ENCODE peak calls at places on chromosomes 4 and X, in five cellular contexts. A is choroid plexus epithelial cell, C is fibroblast of lung, T is NB4, R is IMR-90. L is an unnamed sample.

GRCh38 chr4:165682621-165683020 is 190.4 kb upstream of the TLL1 start:
- DNase-seq in A (no peak), C (peak; percentile 51), T (no peak), R (no peak), L (no peak)

GRCh38 chr4:19473569-19473968 is 778.1 kb upstream of the SLIT2 start:
- DNase-seq in A (peak; percentile 30), C (peak; percentile 10), T (no peak), R (peak; percentile 33), L (peak; percentile 19)

GRCh38 chr4:111773858-111774257 is 371.4 kb upstream of the FAM241A start:
- DNase-seq in A (peak; percentile 13), C (no peak), T (no peak), R (no peak), L (peak; percentile 82)

GRCh38 chr4:108060164-108060563 is 70.5 kb downstream of the HADH start:
- DNase-seq in A (peak; percentile 78), C (peak; percentile 45), T (peak; percentile 2), R (peak; percentile 46), L (peak; percentile 42)

GRCh38 chr4:73715659-73716058 is 24.7 kb upstream of the CXCL8 start:
- DNase-seq in A (no peak), C (no peak), T (no peak), R (no peak), L (no peak)

GRCh38 chr4:185587444-185588161 is 52.3 kb upstream of the PDLIM3 start:
- DNase-seq in A (peak; percentile 23), C (no peak), T (no peak), R (peak; percentile 68), L (peak; percentile 6)

GRCh38 chrX:126509917-126510316 is 42.7 kb downstream of the DCAF12L1 start:
- DNase-seq in A (no peak), C (no peak), T (no peak), R (no peak), L (no peak)

GRCh38 chr4:42655921-42656735 is 777 bp downstream of the ATP8A1 start:
- DNase-seq in A (peak; percentile 7), C (no peak), T (peak; percentile 72), R (no peak), L (no peak)

DNA sequence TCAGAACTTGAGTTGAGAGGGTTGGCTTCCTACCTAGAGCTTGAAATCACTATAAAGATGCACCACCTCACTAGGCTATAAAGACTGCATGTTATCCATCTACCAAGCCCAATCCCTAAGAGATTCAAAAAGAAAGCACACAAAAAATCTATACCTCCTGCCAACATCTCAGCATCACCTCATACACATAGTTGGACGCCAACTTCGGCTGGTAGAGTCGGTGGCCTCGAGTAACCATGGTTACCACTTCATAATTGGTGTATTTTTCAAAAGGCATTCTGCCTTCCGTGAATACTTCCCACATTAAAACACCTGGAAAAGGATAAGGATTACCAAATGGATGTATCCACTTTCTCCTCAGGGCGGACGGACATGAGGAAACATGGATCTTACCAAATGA is 4.5 kb upstream of the TXK start:
- DNase-seq in A (no peak), C (no peak), T (no peak), R (no peak), L (no peak)
- H3K4me3 ChIP-seq in A (no peak overlapping the region), C (no peak overlapping the region), T (no peak overlapping the region), R (no peak overlapping the region), L (no peak overlapping the region)

DNA sequence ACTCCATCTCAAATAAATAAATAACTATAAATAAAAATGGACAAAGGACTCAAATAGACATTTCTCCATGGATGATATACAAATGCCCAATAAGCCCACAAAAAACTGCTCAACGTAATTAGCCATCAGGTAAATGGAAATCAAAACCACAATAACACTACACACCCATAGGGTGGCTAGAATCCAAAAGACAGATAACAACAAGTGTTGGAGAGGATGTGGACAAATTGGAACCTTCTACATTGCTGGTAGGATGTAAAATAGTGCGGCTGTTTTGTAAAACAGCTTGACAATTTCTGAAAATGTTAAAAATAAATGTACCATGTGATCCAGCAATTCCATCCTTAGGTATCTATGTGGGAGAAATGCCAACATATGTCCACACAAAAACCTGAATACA is 52.1 kb downstream of the ZNF157 start:
- DNase-seq in A (no peak), C (no peak), T (no peak), R (no peak), L (no peak)
- TF ChIP-seq CTCF in A (no peak), C (no peak), T (no peak), R (no peak), L (no peak)

DNA sequence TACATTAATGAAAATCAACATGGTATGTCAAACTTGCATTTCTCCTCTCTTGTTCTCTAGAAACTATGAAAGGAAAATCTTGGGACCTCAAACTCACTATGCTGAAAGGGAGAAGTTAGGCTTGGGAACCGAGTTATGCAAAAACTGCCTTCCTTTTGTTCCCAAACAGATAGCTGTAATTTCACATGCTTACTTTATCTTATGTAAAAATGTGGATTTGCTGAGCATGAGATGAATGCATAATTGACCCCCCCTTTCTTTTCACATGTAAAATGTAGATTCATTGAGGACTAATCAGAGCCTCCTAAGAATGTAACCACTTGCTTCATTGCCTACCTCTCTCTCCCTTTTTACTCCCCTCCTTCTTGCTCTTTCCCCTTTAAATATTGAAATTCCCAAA is 18.1 kb downstream of the TBC1D9 start:
- DNase-seq in A (no peak), C (no peak), T (no peak), R (no peak), L (no peak)
- H3K4me3 ChIP-seq in A (no peak overlapping the region), C (no peak overlapping the region), T (no peak overlapping the region), R (no peak overlapping the region), L (no peak overlapping the region)

GRCh38 chr4:114811564-114812360 is 213.2 kb downstream of the UGT8 start:
- DNase-seq in A (no peak), C (no peak), T (no peak), R (no peak), L (no peak)

GRCh38 chr4:114807357-114807756 is 208.8 kb downstream of the UGT8 start:
- DNase-seq in A (no peak), C (no peak), T (no peak), R (no peak), L (no peak)

DNA sequence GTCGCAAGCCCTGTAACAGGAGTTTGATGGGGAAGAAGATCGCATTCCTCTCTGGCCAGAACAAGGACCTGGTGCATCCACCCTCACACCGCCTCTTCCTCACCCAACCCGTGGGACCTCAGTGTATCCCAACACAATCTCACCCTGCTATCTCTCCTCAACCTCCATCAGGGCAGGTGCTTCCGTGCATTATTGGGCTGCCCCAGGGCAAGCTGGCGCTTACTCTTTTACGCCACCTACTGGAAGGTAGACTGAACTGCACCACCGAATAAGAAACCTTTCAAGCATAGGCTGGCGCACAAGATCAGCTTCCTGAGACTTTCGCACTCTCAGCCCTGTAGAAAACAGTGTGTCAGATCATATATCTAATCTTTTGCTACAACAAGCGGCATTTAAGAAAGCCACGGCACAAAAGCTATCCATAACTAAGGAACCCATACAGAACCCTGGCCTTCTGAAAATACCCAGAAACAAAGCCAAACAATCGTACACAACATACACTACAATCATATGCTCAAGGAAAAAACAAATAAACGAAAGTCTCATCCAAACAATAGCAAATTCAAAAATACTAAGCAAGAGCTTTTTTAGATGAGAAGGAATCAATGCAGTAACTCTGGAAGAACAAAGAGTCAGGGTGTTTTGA is 209.3 kb downstream of the UGT8 start:
- DNase-seq in A (peak; percentile 24), C (peak; percentile 6), T (peak; percentile 50), R (peak; percentile 3), L (peak; percentile 4)
- TF ChIP-seq CTCF in A (peak; percentile 74), C (peak; percentile 73), T (peak; percentile 86), R (peak; percentile 56), L (peak; percentile 70)

DNA sequence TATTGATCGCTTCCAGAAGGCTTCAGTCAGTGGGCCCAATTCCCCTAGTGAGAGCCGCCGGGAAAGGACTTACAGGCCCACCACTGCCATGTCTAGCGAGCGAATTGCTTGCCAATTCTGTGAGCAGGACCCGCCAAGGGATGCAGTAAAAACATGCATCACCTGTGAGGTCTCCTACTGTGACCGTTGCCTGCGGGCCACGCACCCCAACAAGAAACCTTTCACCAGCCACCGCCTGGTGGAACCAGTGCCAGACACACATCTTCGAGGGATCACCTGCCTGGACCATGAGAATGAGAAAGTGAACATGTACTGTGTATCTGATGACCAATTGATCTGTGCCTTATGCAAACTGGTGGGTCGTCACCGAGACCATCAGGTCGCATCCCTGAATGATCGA is 15.3 kb downstream of the MID2 start:
- DNase-seq in A (no peak), C (no peak), T (no peak), R (no peak), L (no peak)
- H3K4me3 ChIP-seq in A (no peak overlapping the region), C (no peak overlapping the region), T (no peak overlapping the region), R (no peak overlapping the region), L (no peak overlapping the region)

GRCh38 chrX:86171366-86171765 is 23.1 kb downstream of the DACH2 start:
- DNase-seq in A (peak; percentile 78), C (no peak), T (peak; percentile 37), R (peak; percentile 64), L (no peak)
- TF ChIP-seq CTCF in A (peak; percentile 66), C (peak; percentile 49), T (peak; percentile 35), R (peak; percentile 58), L (peak; percentile 15)

GRCh38 chr4:87524456-87524855 is 4.7 kb downstream of the SPARCL1 start:
- DNase-seq in A (no peak), C (peak; percentile 65), T (no peak), R (peak; percentile 24), L (no peak)

GRCh38 chr4:87523307-87523706 is 5.9 kb downstream of the SPARCL1 start:
- DNase-seq in A (no peak), C (peak; percentile 65), T (no peak), R (no peak), L (no peak)

GRCh38 chr4:87527446-87528240 is 1.5 kb downstream of the SPARCL1 start:
- DNase-seq in A (peak; percentile 23), C (peak; percentile 17), T (no peak), R (no peak), L (no peak)

GRCh38 chr4:87529187-87529586 is at the start of gene SPARCL1:
- DNase-seq in A (no peak), C (no peak), T (no peak), R (no peak), L (no peak)

DNA sequence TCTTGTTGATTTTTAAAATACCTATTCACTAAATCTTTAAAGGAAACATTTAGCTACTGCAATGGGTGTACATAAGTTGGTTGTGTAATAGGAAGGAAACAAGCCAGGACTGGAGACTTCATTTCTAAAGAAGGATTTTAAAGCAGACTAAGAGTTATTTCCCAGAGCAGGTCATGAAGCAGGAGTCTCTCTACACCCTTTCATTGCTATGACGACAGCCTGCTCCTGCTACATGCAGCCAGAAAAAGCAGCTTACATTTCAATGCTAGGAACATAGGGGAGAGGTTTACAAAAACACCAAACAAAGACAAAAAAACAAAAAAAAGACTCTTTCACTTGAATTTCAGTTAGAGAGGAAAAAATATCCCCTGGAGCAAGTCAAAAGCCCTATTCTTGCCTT is 3.5 kb downstream of the SPARCL1 start:
- DNase-seq in A (peak; percentile 62), C (peak; percentile 35), T (no peak), R (peak; percentile 25), L (peak; percentile 76)
- H3K4me3 ChIP-seq in A (no peak overlapping the region), C (no peak overlapping the region), T (no peak overlapping the region), R (no peak overlapping the region), L (no peak overlapping the region)

DNA sequence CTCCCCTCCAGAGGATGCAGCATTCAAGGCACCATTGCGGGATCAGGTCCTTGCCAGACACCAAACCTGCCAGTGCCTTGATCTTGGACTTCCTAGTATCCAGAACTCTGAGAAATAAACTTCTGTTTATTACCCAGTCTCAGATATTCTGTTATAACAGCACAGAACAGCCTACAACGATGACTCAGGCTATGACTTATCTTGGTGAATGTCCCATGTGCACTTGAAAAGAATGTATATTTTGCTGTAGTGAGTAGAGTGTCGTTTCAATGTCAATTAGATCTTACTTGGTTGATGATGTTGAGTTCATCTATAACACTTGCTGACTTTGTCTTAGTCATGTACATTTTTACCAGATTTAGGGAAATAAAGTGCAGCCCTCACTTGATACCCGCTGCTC is 34.5 kb upstream of the PGRMC1 start:
- DNase-seq in A (peak; percentile 6), C (peak; percentile 5), T (no peak), R (peak; percentile 4), L (no peak)
- TF ChIP-seq CTCF in A (no peak), C (no peak), T (no peak), R (no peak), L (no peak)